ENCODE peak calls at places on chromosomes 4 and X, in six cellular contexts. One of them, this sample, is unnamed.

GRCh38 chr4:174406416-174406815 is 115.9 kb downstream of the HPGD start:
- DNase-seq in WTC11: no peak
- DNase-seq in D341Med: no peak
- DNase-seq in stimulated activated naive CD4-positive, alpha-beta T cell treated with Interleukin-2 at 50 U/mL for 16 hours: no peak
- DNase-seq in activated T-helper 1 cell treated with anti-CD3 and anti-CD28 coated beads, Interleukin-12 subunit alpha, Interleukin-12 subunit beta, Interleukin-2, Interleukin-4 antibody, amounts not matched to agents 30 ng/mL and 10 ng/mL and 1 ng/mL, durations not matched to agents 14 hours and 24 hours and 36 hours: no peak
- DNase-seq in thoracic aorta: no peak
- DNase-seq in this sample: peak

GRCh38 chr4:73762409-73762808 is 22.0 kb downstream of the CXCL8 start:
- DNase-seq in WTC11: no peak
- DNase-seq in D341Med: no peak
- DNase-seq in stimulated activated naive CD4-positive, alpha-beta T cell treated with Interleukin-2 at 50 U/mL for 16 hours: no peak
- DNase-seq in activated T-helper 1 cell treated with anti-CD3 and anti-CD28 coated beads, Interleukin-12 subunit alpha, Interleukin-12 subunit beta, Interleukin-2, Interleukin-4 antibody, amounts not matched to agents 30 ng/mL and 10 ng/mL and 1 ng/mL, durations not matched to agents 14 hours and 24 hours and 36 hours: no peak
- DNase-seq in thoracic aorta: no peak
- DNase-seq in this sample: no peak

GRCh38 chr4:112348488-112349158 is 51.5 kb downstream of the ALPK1 start:
- DNase-seq in WTC11: peak
- DNase-seq in D341Med: peak
- DNase-seq in stimulated activated naive CD4-positive, alpha-beta T cell treated with Interleukin-2 at 50 U/mL for 16 hours: no peak
- DNase-seq in activated T-helper 1 cell treated with anti-CD3 and anti-CD28 coated beads, Interleukin-12 subunit alpha, Interleukin-12 subunit beta, Interleukin-2, Interleukin-4 antibody, amounts not matched to agents 30 ng/mL and 10 ng/mL and 1 ng/mL, durations not matched to agents 14 hours and 24 hours and 36 hours: no peak
- DNase-seq in thoracic aorta: no peak
- DNase-seq in this sample: peak

GRCh38 chr4:152534541-152535231 is 1.2 kb downstream of the FBXW7 start:
- DNase-seq in WTC11: peak
- DNase-seq in D341Med: peak
- DNase-seq in stimulated activated naive CD4-positive, alpha-beta T cell treated with Interleukin-2 at 50 U/mL for 16 hours: peak
- DNase-seq in activated T-helper 1 cell treated with anti-CD3 and anti-CD28 coated beads, Interleukin-12 subunit alpha, Interleukin-12 subunit beta, Interleukin-2, Interleukin-4 antibody, amounts not matched to agents 30 ng/mL and 10 ng/mL and 1 ng/mL, durations not matched to agents 14 hours and 24 hours and 36 hours: peak
- DNase-seq in thoracic aorta: no peak
- DNase-seq in this sample: peak

GRCh38 chrX:109839694-109840358 is 106.8 kb upstream of the ACSL4 start:
- DNase-seq in WTC11: peak
- DNase-seq in D341Med: no peak
- DNase-seq in stimulated activated naive CD4-positive, alpha-beta T cell treated with Interleukin-2 at 50 U/mL for 16 hours: no peak
- DNase-seq in activated T-helper 1 cell treated with anti-CD3 and anti-CD28 coated beads, Interleukin-12 subunit alpha, Interleukin-12 subunit beta, Interleukin-2, Interleukin-4 antibody, amounts not matched to agents 30 ng/mL and 10 ng/mL and 1 ng/mL, durations not matched to agents 14 hours and 24 hours and 36 hours: no peak
- DNase-seq in thoracic aorta: no peak
- DNase-seq in this sample: peak

GRCh38 chr4:68359508-68359907 is 9.6 kb upstream of the YTHDC1 start:
- DNase-seq in WTC11: no peak
- DNase-seq in D341Med: no peak
- DNase-seq in stimulated activated naive CD4-positive, alpha-beta T cell treated with Interleukin-2 at 50 U/mL for 16 hours: no peak
- DNase-seq in activated T-helper 1 cell treated with anti-CD3 and anti-CD28 coated beads, Interleukin-12 subunit alpha, Interleukin-12 subunit beta, Interleukin-2, Interleukin-4 antibody, amounts not matched to agents 30 ng/mL and 10 ng/mL and 1 ng/mL, durations not matched to agents 14 hours and 24 hours and 36 hours: no peak
- DNase-seq in thoracic aorta: no peak
- DNase-seq in this sample: no peak

GRCh38 chr4:1233641-1234277 is 15.2 kb downstream of the CTBP1 start:
- DNase-seq in WTC11: no peak
- DNase-seq in D341Med: no peak
- DNase-seq in stimulated activated naive CD4-positive, alpha-beta T cell treated with Interleukin-2 at 50 U/mL for 16 hours: no peak
- DNase-seq in activated T-helper 1 cell treated with anti-CD3 and anti-CD28 coated beads, Interleukin-12 subunit alpha, Interleukin-12 subunit beta, Interleukin-2, Interleukin-4 antibody, amounts not matched to agents 30 ng/mL and 10 ng/mL and 1 ng/mL, durations not matched to agents 14 hours and 24 hours and 36 hours: no peak
- DNase-seq in thoracic aorta: no peak
- DNase-seq in this sample: peak

GRCh38 chr4:48748949-48749596 is 31.0 kb downstream of the FRYL start:
- DNase-seq in WTC11: no peak
- DNase-seq in D341Med: no peak
- DNase-seq in stimulated activated naive CD4-positive, alpha-beta T cell treated with Interleukin-2 at 50 U/mL for 16 hours: no peak
- DNase-seq in activated T-helper 1 cell treated with anti-CD3 and anti-CD28 coated beads, Interleukin-12 subunit alpha, Interleukin-12 subunit beta, Interleukin-2, Interleukin-4 antibody, amounts not matched to agents 30 ng/mL and 10 ng/mL and 1 ng/mL, durations not matched to agents 14 hours and 24 hours and 36 hours: no peak
- DNase-seq in thoracic aorta: no peak
- DNase-seq in this sample: no peak

GRCh38 chr4:177562163-177562562 is 119.9 kb upstream of the AGA start:
- DNase-seq in WTC11: no peak
- DNase-seq in D341Med: no peak
- DNase-seq in stimulated activated naive CD4-positive, alpha-beta T cell treated with Interleukin-2 at 50 U/mL for 16 hours: no peak
- DNase-seq in activated T-helper 1 cell treated with anti-CD3 and anti-CD28 coated beads, Interleukin-12 subunit alpha, Interleukin-12 subunit beta, Interleukin-2, Interleukin-4 antibody, amounts not matched to agents 30 ng/mL and 10 ng/mL and 1 ng/mL, durations not matched to agents 14 hours and 24 hours and 36 hours: no peak
- DNase-seq in thoracic aorta: no peak
- DNase-seq in this sample: no peak

GRCh38 chrX:14291626-14292025 is 237.7 kb upstream of the GLRA2 start:
- DNase-seq in WTC11: no peak
- DNase-seq in D341Med: no peak
- DNase-seq in stimulated activated naive CD4-positive, alpha-beta T cell treated with Interleukin-2 at 50 U/mL for 16 hours: no peak
- DNase-seq in activated T-helper 1 cell treated with anti-CD3 and anti-CD28 coated beads, Interleukin-12 subunit alpha, Interleukin-12 subunit beta, Interleukin-2, Interleukin-4 antibody, amounts not matched to agents 30 ng/mL and 10 ng/mL and 1 ng/mL, durations not matched to agents 14 hours and 24 hours and 36 hours: no peak
- DNase-seq in thoracic aorta: no peak
- DNase-seq in this sample: no peak

GRCh38 chr4:110639207-110640092 is 16.6 kb upstream of the PITX2 start:
- DNase-seq in WTC11: peak
- DNase-seq in D341Med: no peak
- DNase-seq in stimulated activated naive CD4-positive, alpha-beta T cell treated with Interleukin-2 at 50 U/mL for 16 hours: no peak
- DNase-seq in activated T-helper 1 cell treated with anti-CD3 and anti-CD28 coated beads, Interleukin-12 subunit alpha, Interleukin-12 subunit beta, Interleukin-2, Interleukin-4 antibody, amounts not matched to agents 30 ng/mL and 10 ng/mL and 1 ng/mL, durations not matched to agents 14 hours and 24 hours and 36 hours: no peak
- DNase-seq in thoracic aorta: no peak
- DNase-seq in this sample: no peak

GRCh38 chr4:13966241-13967195 is 339.0 kb upstream of the BOD1L1 start:
- DNase-seq in WTC11: peak
- DNase-seq in D341Med: no peak
- DNase-seq in stimulated activated naive CD4-positive, alpha-beta T cell treated with Interleukin-2 at 50 U/mL for 16 hours: no peak
- DNase-seq in activated T-helper 1 cell treated with anti-CD3 and anti-CD28 coated beads, Interleukin-12 subunit alpha, Interleukin-12 subunit beta, Interleukin-2, Interleukin-4 antibody, amounts not matched to agents 30 ng/mL and 10 ng/mL and 1 ng/mL, durations not matched to agents 14 hours and 24 hours and 36 hours: no peak
- DNase-seq in thoracic aorta: no peak
- DNase-seq in this sample: no peak

GRCh38 chr4:122017296-122017695 is 65.4 kb upstream of the TRPC3 start:
- DNase-seq in WTC11: no peak
- DNase-seq in D341Med: no peak
- DNase-seq in stimulated activated naive CD4-positive, alpha-beta T cell treated with Interleukin-2 at 50 U/mL for 16 hours: no peak
- DNase-seq in activated T-helper 1 cell treated with anti-CD3 and anti-CD28 coated beads, Interleukin-12 subunit alpha, Interleukin-12 subunit beta, Interleukin-2, Interleukin-4 antibody, amounts not matched to agents 30 ng/mL and 10 ng/mL and 1 ng/mL, durations not matched to agents 14 hours and 24 hours and 36 hours: no peak
- DNase-seq in thoracic aorta: no peak
- DNase-seq in this sample: no peak

GRCh38 chr4:788636-789297 is 37.2 kb downstream of the CPLX1 start:
- DNase-seq in WTC11: no peak
- DNase-seq in D341Med: no peak
- DNase-seq in stimulated activated naive CD4-positive, alpha-beta T cell treated with Interleukin-2 at 50 U/mL for 16 hours: no peak
- DNase-seq in activated T-helper 1 cell treated with anti-CD3 and anti-CD28 coated beads, Interleukin-12 subunit alpha, Interleukin-12 subunit beta, Interleukin-2, Interleukin-4 antibody, amounts not matched to agents 30 ng/mL and 10 ng/mL and 1 ng/mL, durations not matched to agents 14 hours and 24 hours and 36 hours: no peak
- DNase-seq in thoracic aorta: no peak
- DNase-seq in this sample: peak

GRCh38 chrX:155148724-155149537 is 67.3 kb upstream of the VBP1 start:
- DNase-seq in WTC11: peak
- DNase-seq in D341Med: peak
- DNase-seq in stimulated activated naive CD4-positive, alpha-beta T cell treated with Interleukin-2 at 50 U/mL for 16 hours: no peak
- DNase-seq in activated T-helper 1 cell treated with anti-CD3 and anti-CD28 coated beads, Interleukin-12 subunit alpha, Interleukin-12 subunit beta, Interleukin-2, Interleukin-4 antibody, amounts not matched to agents 30 ng/mL and 10 ng/mL and 1 ng/mL, durations not matched to agents 14 hours and 24 hours and 36 hours: peak
- DNase-seq in thoracic aorta: no peak
- DNase-seq in this sample: no peak

GRCh38 chr4:102935716-102936115 is 66.9 kb downstream of the CISD2 start:
- DNase-seq in WTC11: no peak
- DNase-seq in D341Med: no peak
- DNase-seq in stimulated activated naive CD4-positive, alpha-beta T cell treated with Interleukin-2 at 50 U/mL for 16 hours: no peak
- DNase-seq in activated T-helper 1 cell treated with anti-CD3 and anti-CD28 coated beads, Interleukin-12 subunit alpha, Interleukin-12 subunit beta, Interleukin-2, Interleukin-4 antibody, amounts not matched to agents 30 ng/mL and 10 ng/mL and 1 ng/mL, durations not matched to agents 14 hours and 24 hours and 36 hours: no peak
- DNase-seq in thoracic aorta: no peak
- DNase-seq in this sample: no peak

This sample was measured in left ventricle myocardium superior.